ENCODE peak calls at places on chromosome 1, in seven cellular contexts. B, J, N, I, C, F and Y are unnamed samples.

GRCh38 chr1:180253585-180254495 is 23.8 kb downstream of the LHX4 start:
- DNase-seq in B (no peak), J (no peak), N (no peak), I (peak; percentile 31), C (no peak), F (no peak), Y (no peak)

GRCh38 chr1:3069491-3070303 is 694 bp downstream of the PRDM16 start:
- DNase-seq in B (peak; percentile 62), J (no peak), N (peak; percentile 57), I (peak; percentile 63), C (no peak), F (peak; percentile 67), Y (peak; percentile 69)

GRCh38 chr1:168288311-168289052 is 7.8 kb downstream of the TBX19 start:
- DNase-seq in B (no peak), J (no peak), N (no peak), I (no peak), C (no peak), F (no peak), Y (no peak)

GRCh38 chr1:179437171-179437570 is 71.4 kb downstream of the AXDND1 start:
- DNase-seq in B (no peak), J (no peak), N (no peak), I (no peak), C (no peak), F (peak; percentile 85), Y (no peak)

GRCh38 chr1:212430955-212431394 is 1.7 kb upstream of the NENF start:
- DNase-seq in B (no peak), J (no peak), N (no peak), I (no peak), C (no peak), F (peak; percentile 44), Y (no peak)

GRCh38 chr1:26161408-26162219 is 2.7 kb downstream of the FAM110D start:
- DNase-seq in B (peak; percentile 61), J (no peak), N (peak; percentile 45), I (no peak), C (no peak), F (peak; percentile 77), Y (peak; percentile 69)

GRCh38 chr1:78779831-78780230 is 130.2 kb downstream of the IFI44 start:
- DNase-seq in B (no peak), J (no peak), N (no peak), I (no peak), C (no peak), F (no peak), Y (no peak)

GRCh38 chr1:233112184-233113008 is 162.0 kb downstream of the NTPCR start:
- DNase-seq in B (no peak), J (no peak), N (no peak), I (no peak), C (no peak), F (peak; percentile 74), Y (no peak)

GRCh38 chr1:220803401-220804201 is 16.9 kb downstream of the MTARC1 start:
- DNase-seq in B (peak; percentile 53), J (no peak), N (peak; percentile 21), I (no peak), C (peak; percentile 33), F (peak; percentile 49), Y (peak; percentile 56)

GRCh38 chr1:174021611-174022079 is 512 bp downstream of the RC3H1 start:
- DNase-seq in B (peak; percentile 54), J (peak; percentile 41), N (peak; percentile 24), I (peak; percentile 61), C (no peak), F (peak; percentile 83), Y (peak; percentile 72)

GRCh38 chr1:20988030-20988825 is 188.5 kb downstream of the EIF4G3 start:
- DNase-seq in B (no peak), J (no peak), N (no peak), I (no peak), C (no peak), F (no peak), Y (no peak)